ENCODE peak calls at places on chromosomes 16 and 17, in nine cellular contexts. L is esophagus muscularis mucosa; G is naive thymus-derived CD4-positive, alpha-beta T cell; T is NCI-H1092; D is stimulated activated CD4-positive, alpha-beta T cell treated with anti-CD3 and anti-CD28 coated beads, Interleukin-1b, Interleukin-23, amount 100 ng/mL, for 1 hour; W is ELF-1; J is cardiac fibroblast; S is kidney epithelial cell; B is dermis microvascular lymphatic vessel endothelial cell. U is an unnamed sample.

GRCh38 chr16:27258241-27258734 is 10.3 kb downstream of the NSMCE1 start:
- DNase-seq in L (peak), G (no peak), T (no peak), D (no peak), W (peak), J (no peak), S (no peak), B (no peak), U (no peak)

GRCh38 chr16:66003196-66003595 is 363.3 kb upstream of the CDH5 start:
- DNase-seq in L (no peak), G (no peak), T (no peak), D (no peak), W (no peak), J (no peak), S (no peak), B (no peak), U (no peak)

GRCh38 chr17:28944343-28944742 is 7.0 kb downstream of the PHF12 start:
- DNase-seq in L (no peak), G (no peak), T (no peak), D (no peak), W (no peak), J (no peak), S (no peak), B (no peak), U (no peak)

GRCh38 chr17:44002141-44002848 is 2.1 kb upstream of the NAGS start:
- DNase-seq in L (no peak), G (no peak), T (no peak), D (no peak), W (no peak), J (peak), S (peak), B (peak), U (no peak)

GRCh38 chr16:81440888-81441663 is 3.5 kb upstream of the CMIP start:
- DNase-seq in L (no peak), G (no peak), T (no peak), D (no peak), W (peak), J (no peak), S (no peak), B (no peak), U (no peak)

GRCh38 chr16:82609140-82609539 is 17.6 kb upstream of the CDH13 start:
- DNase-seq in L (no peak), G (no peak), T (no peak), D (no peak), W (no peak), J (no peak), S (no peak), B (no peak), U (no peak)

GRCh38 chr17:72381597-72382397 is 261.0 kb downstream of the SOX9 start:
- DNase-seq in L (no peak), G (no peak), T (peak), D (no peak), W (peak), J (no peak), S (no peak), B (no peak), U (no peak)

GRCh38 chr17:62760059-62760887 is 47.8 kb downstream of the MARCHF10 start:
- DNase-seq in L (no peak), G (no peak), T (no peak), D (no peak), W (no peak), J (peak), S (no peak), B (no peak), U (no peak)

GRCh38 chr17:44976198-44976597 is 8.1 kb upstream of the C1QL1 start:
- DNase-seq in L (no peak), G (no peak), T (no peak), D (no peak), W (no peak), J (no peak), S (no peak), B (no peak), U (no peak)

GRCh38 chr16:88886915-88887521 is 20.6 kb upstream of the PABPN1L start:
- DNase-seq in L (peak), G (no peak), T (no peak), D (no peak), W (no peak), J (peak), S (no peak), B (no peak), U (no peak)

GRCh38 chr17:82281076-82281475 is 7.6 kb upstream of the CSNK1D start:
- DNase-seq in L (no peak), G (no peak), T (no peak), D (no peak), W (no peak), J (no peak), S (no peak), B (no peak), U (no peak)

GRCh38 chr16:86494039-86494564 is 16.2 kb upstream of the FOXF1 start:
- DNase-seq in L (no peak), G (no peak), T (no peak), D (no peak), W (peak), J (no peak), S (no peak), B (no peak), U (no peak)

GRCh38 chr16:23268561-23268960 is 33.5 kb upstream of the SCNN1B start:
- DNase-seq in L (no peak), G (no peak), T (no peak), D (no peak), W (no peak), J (no peak), S (no peak), B (no peak), U (no peak)

GRCh38 chr16:73713817-73714495 is 582.7 kb upstream of the PSMD7 start:
- DNase-seq in L (peak), G (no peak), T (peak), D (no peak), W (peak), J (peak), S (no peak), B (no peak), U (no peak)

GRCh38 chr17:56045907-56046306 is 107.4 kb upstream of the ANKFN1 start:
- DNase-seq in L (no peak), G (no peak), T (no peak), D (no peak), W (no peak), J (no peak), S (no peak), B (no peak), U (no peak)

GRCh38 chr16:23847938-23848337 is 12.2 kb downstream of the PRKCB start:
- DNase-seq in L (no peak), G (peak), T (no peak), D (no peak), W (no peak), J (no peak), S (no peak), B (no peak), U (no peak)

GRCh38 chr16:22192261-22193133 is 13.6 kb upstream of the EEF2K start:
- DNase-seq in L (peak), G (peak), T (peak), D (peak), W (peak), J (peak), S (no peak), B (peak), U (peak)

GRCh38 chr16:80480664-80481063 is 60.1 kb upstream of the DYNLRB2 start:
- DNase-seq in L (no peak), G (no peak), T (no peak), D (no peak), W (no peak), J (no peak), S (no peak), B (no peak), U (no peak)

GRCh38 chr16:67841198-67841815 is 813 bp upstream of the THAP11 start:
- DNase-seq in L (no peak), G (no peak), T (no peak), D (no peak), W (no peak), J (no peak), S (no peak), B (no peak), U (no peak)

GRCh38 chr17:77882040-77882439 is 76.5 kb upstream of the TNRC6C start:
- DNase-seq in L (no peak), G (no peak), T (no peak), D (no peak), W (no peak), J (no peak), S (no peak), B (no peak), U (no peak)

GRCh38 chr17:72662827-72663190 is 429.7 kb downstream of the SLC39A11 start:
- DNase-seq in L (no peak), G (no peak), T (no peak), D (no peak), W (no peak), J (no peak), S (no peak), B (no peak), U (no peak)

GRCh38 chr16:84648595-84649510 is 542 bp downstream of the KLHL36 start:
- DNase-seq in L (no peak), G (peak), T (no peak), D (peak), W (peak), J (peak), S (no peak), B (no peak), U (peak)

U was measured in left lung.